ENCODE peak calls at places on chromosomes 2 and 18, in six cellular contexts. F, O, P, G, U and Y are unnamed samples.

GRCh38 chr2:52512760-52513159 is 1254.8 kb upstream of the CHAC2 start:
- DNase-seq in O (no peak), U (no peak), F (no peak), P (no peak), G (no peak), Y (no peak)

GRCh38 chr2:176162911-176163654 is 6.0 kb downstream of the HOXD3 start:
- DNase-seq in U (no peak), O (no peak), P (no peak), G (no peak), F (no peak), Y (no peak)

GRCh38 chr2:45439788-45440773 is 171.0 kb downstream of the SRBD1 start:
- DNase-seq in U (peak; percentile 17), O (no peak), F (peak; percentile 37), G (no peak), P (peak; percentile 12), Y (no peak)

GRCh38 chr2:191696001-191696400 is 18.1 kb downstream of the NABP1 start:
- DNase-seq in U (no peak), O (no peak), G (no peak), P (no peak), F (no peak), Y (no peak)

GRCh38 chr2:233152541-233152940 is 92.4 kb downstream of the INPP5D start:
- DNase-seq in G (no peak), U (no peak), P (no peak), O (no peak), F (peak; percentile 17), Y (no peak)

GRCh38 chr2:108058575-108059137 is 72.3 kb downstream of the SLC5A7 start:
- DNase-seq in O (no peak), U (no peak), P (no peak), G (no peak), F (no peak), Y (no peak)

GRCh38 chr18:57951110-57951796 is 92.8 kb upstream of the NEDD4L start:
- DNase-seq in P (no peak), F (no peak), U (peak; percentile 20), G (no peak), O (no peak), Y (no peak)

GRCh38 chr2:185700883-185701282 is 37.7 kb upstream of the FSIP2 start:
- DNase-seq in F (no peak), P (no peak), U (no peak), O (no peak), G (no peak), Y (no peak)

GRCh38 chr2:25558262-25558661 is 115.1 kb downstream of the DTNB start:
- DNase-seq in G (no peak), P (peak; percentile 75), U (no peak), O (no peak), F (peak; percentile 79), Y (peak; percentile 91)

GRCh38 chr2:136217990-136218389 is 100.0 kb upstream of the CXCR4 start:
- DNase-seq in U (no peak), F (no peak), G (no peak), O (no peak), P (no peak), Y (no peak)

GRCh38 chr18:47883771-47884413 is 46.6 kb downstream of the SMAD2 start:
- DNase-seq in O (no peak), P (no peak), G (no peak), F (peak; percentile 11), U (no peak), Y (no peak)

GRCh38 chr2:70897977-70898226 is 37.8 kb upstream of the ATP6V1B1 start:
- DNase-seq in G (no peak), P (no peak), U (no peak), O (no peak), F (no peak), Y (no peak)

GRCh38 chr2:173684896-173685485 is 280.2 kb downstream of the SP3 start:
- DNase-seq in G (no peak), P (no peak), F (no peak), O (no peak), U (no peak), Y (no peak)

GRCh38 chr2:102063360-102063947 is 71.7 kb downstream of the IL1R2 start:
- DNase-seq in P (no peak), F (peak; percentile 62), U (no peak), G (no peak), O (no peak), Y (peak; percentile 91)

GRCh38 chr18:11497585-11497984 is 111.8 kb upstream of the SLC35G4 start:
- DNase-seq in U (peak; percentile 61), P (no peak), G (no peak), F (no peak), O (no peak), Y (peak; percentile 5)

GRCh38 chr2:76467326-76467725 is 756.6 kb upstream of the GCFC2 start:
- DNase-seq in G (no peak), F (no peak), U (no peak), P (no peak), O (no peak), Y (no peak)

GRCh38 chr2:17636989-17637906 is 96.8 kb downstream of the VSNL1 start:
- DNase-seq in G (no peak), F (no peak), O (no peak), U (no peak), P (no peak), Y (no peak)

GRCh38 chr2:40488927-40489677 is 37.2 kb upstream of the SLC8A1 start:
- DNase-seq in O (no peak), P (no peak), U (no peak), F (no peak), G (no peak), Y (peak; percentile 57)

GRCh38 chr18:80119111-80119510 is 10.0 kb downstream of the ADNP2 start:
- DNase-seq in F (no peak), U (no peak), P (no peak), O (no peak), G (no peak), Y (no peak)
- TF ChIP-seq MYC in F (no peak), U (no peak), P (no peak), O (no peak), G (no peak), Y (no peak)

GRCh38 chr2:146934921-146935320 is 909.9 kb upstream of the ACVR2A start:
- DNase-seq in F (no peak), G (no peak), P (no peak), O (no peak), U (no peak), Y (no peak)

GRCh38 chr2:146927080-146927714 is 917.6 kb upstream of the ACVR2A start:
- DNase-seq in U (peak; percentile 28), G (no peak), O (no peak), P (no peak), F (peak; percentile 59), Y (peak; percentile 28)

GRCh38 chr2:146931109-146931508 is 913.7 kb upstream of the ACVR2A start:
- DNase-seq in G (no peak), O (no peak), F (no peak), P (no peak), U (no peak), Y (peak; percentile 12)
- TF ChIP-seq MYC in G (no peak), O (no peak), F (no peak), P (no peak), U (no peak), Y (no peak)

GRCh38 chr2:120769787-120770120 is 34.1 kb downstream of the GLI2 start:
- DNase-seq in O (no peak), G (no peak), P (no peak), U (no peak), F (no peak), Y (no peak)

GRCh38 chr2:120771556-120772208 is 36.0 kb downstream of the GLI2 start:
- DNase-seq in P (no peak), G (no peak), U (no peak), O (peak; percentile 50), F (no peak), Y (peak; percentile 10)

GRCh38 chr2:120770176-120770575 is 34.5 kb downstream of the GLI2 start:
- DNase-seq in G (no peak), P (no peak), O (no peak), U (no peak), F (no peak), Y (no peak)

GRCh38 chr2:120771111-120771555 is 35.5 kb downstream of the GLI2 start:
- DNase-seq in F (no peak), U (no peak), P (no peak), G (no peak), O (no peak), Y (no peak)

GRCh38 chr2:120770641-120771040 is 35.0 kb downstream of the GLI2 start:
- DNase-seq in O (no peak), P (no peak), U (no peak), F (no peak), G (no peak), Y (no peak)
- TF ChIP-seq MYC in O (no peak), P (no peak), U (no peak), F (no peak), G (no peak), Y (no peak)

GRCh38 chr2:150274108-150274507 is 213.4 kb downstream of the RND3 start:
- DNase-seq in P (no peak), G (no peak), O (no peak), U (no peak), F (no peak), Y (no peak)
- TF ChIP-seq MYC in P (no peak), G (no peak), O (no peak), U (no peak), F (no peak), Y (no peak)

DNA sequence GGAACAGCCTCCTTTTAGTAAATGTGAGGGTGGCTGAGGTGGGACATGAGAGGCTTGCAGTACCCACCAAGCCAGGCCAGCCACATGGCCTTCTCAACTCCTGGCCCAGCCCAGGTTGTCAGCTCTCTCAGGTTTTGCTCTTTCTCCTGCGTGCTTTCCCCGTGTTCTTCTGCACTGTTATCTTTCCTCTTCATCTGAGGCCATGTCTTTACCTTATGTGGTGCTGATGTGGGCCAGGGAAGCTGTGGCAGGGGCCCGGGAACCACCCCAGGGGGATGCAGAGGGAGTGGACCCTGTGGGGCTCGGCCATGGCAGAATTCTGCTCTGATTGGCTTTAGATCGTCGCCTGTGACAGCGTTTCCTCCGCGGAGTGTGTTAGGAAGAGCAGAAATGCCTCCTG is 54.5 kb downstream of the HPCAL1 start:
- DNase-seq in G (no peak), O (no peak), U (no peak), F (no peak), P (no peak), Y (no peak)
- TF ChIP-seq MYC in G (no peak), O (no peak), U (no peak), F (no peak), P (no peak), Y (no peak)

GRCh38 chr18:13934676-13935075 is 19.3 kb upstream of the MC2R start:
- DNase-seq in G (no peak), F (no peak), O (no peak), U (no peak), P (no peak), Y (no peak)

GRCh38 chr18:13934058-13934457 is 18.7 kb upstream of the MC2R start:
- DNase-seq in O (no peak), U (peak; percentile 34), F (no peak), G (no peak), P (no peak), Y (no peak)

GRCh38 chr18:13932285-13933025 is 17.1 kb upstream of the MC2R start:
- DNase-seq in P (no peak), F (no peak), G (no peak), O (no peak), U (no peak), Y (no peak)

GRCh38 chr18:13930964-13931363 is 15.6 kb upstream of the MC2R start:
- DNase-seq in F (no peak), O (no peak), U (no peak), P (no peak), G (no peak), Y (no peak)
- TF ChIP-seq MYC in F (no peak), O (no peak), U (no peak), P (no peak), G (no peak), Y (no peak)